ENCODE peak calls at places on chromosomes 4 and X, in five cellular contexts. Z is choroid plexus epithelial cell, J is uterus, E is mucosa of descending colon, O is IMR-90. H is an unnamed sample.

GRCh38 chrX:85026170-85026569 is 22.5 kb downstream of the APOOL start:
- DNase-seq in Z (no peak), J (no peak), O (no peak), E (no peak), H (no peak)

GRCh38 chr4:129254526-129254925 is 158.6 kb downstream of the C4orf33 start:
- DNase-seq in O (peak), E (no peak), Z (peak), J (no peak), H (no peak)

GRCh38 chr4:80197601-80198444 is 520 bp downstream of the PRDM8 start:
- DNase-seq in O (no peak), Z (no peak), J (no peak), E (no peak), H (no peak)

GRCh38 chr4:8385106-8385505 is 55.4 kb downstream of the ACOX3 start:
- DNase-seq in E (peak), O (no peak), Z (no peak), J (no peak), H (no peak)

GRCh38 chr4:139603576-139604387 is 47.8 kb upstream of the SETD7 start:
- DNase-seq in J (peak), Z (peak), E (no peak), O (peak), H (no peak)

GRCh38 chrX:110477593-110478228 is 119.1 kb downstream of the RTL9 start:
- DNase-seq in Z (no peak), E (no peak), O (no peak), J (no peak), H (no peak)

GRCh38 chr4:78297075-78297815 is 240.1 kb downstream of the FRAS1 start:
- DNase-seq in O (peak), Z (peak), J (no peak), E (no peak), H (no peak)

GRCh38 chr4:186724861-186725419 is 1.3 kb upstream of the FAT1 start:
- DNase-seq in O (peak), J (no peak), E (no peak), Z (peak), H (no peak)

GRCh38 chrX:57905141-57905540 is 5.1 kb downstream of the ZXDA start:
- DNase-seq in J (no peak), Z (peak), O (peak), E (no peak), H (no peak)

GRCh38 chr4:73852771-73853170 is 325 bp upstream of the PF4V1 start:
- DNase-seq in E (no peak), O (no peak), Z (peak), J (no peak), H (no peak)
- H3K4me3 ChIP-seq in E (no peak), O (no peak), Z (peak), J (no peak), H (no peak)

GRCh38 chr4:1233641-1234277 is 15.2 kb downstream of the CTBP1 start:
- DNase-seq in E (peak), J (peak), O (peak), Z (peak), H (peak)

GRCh38 chr4:1236103-1236641 is 12.8 kb downstream of the CTBP1 start:
- DNase-seq in O (no peak), E (peak), J (peak), Z (no peak), H (peak)

GRCh38 chr4:1235381-1236102 is 13.4 kb downstream of the CTBP1 start:
- DNase-seq in J (peak), O (no peak), E (peak), Z (no peak), H (peak)

GRCh38 chr4:1234296-1234695 is 14.6 kb downstream of the CTBP1 start:
- DNase-seq in E (peak), O (peak), Z (no peak), J (peak), H (peak)

DNA sequence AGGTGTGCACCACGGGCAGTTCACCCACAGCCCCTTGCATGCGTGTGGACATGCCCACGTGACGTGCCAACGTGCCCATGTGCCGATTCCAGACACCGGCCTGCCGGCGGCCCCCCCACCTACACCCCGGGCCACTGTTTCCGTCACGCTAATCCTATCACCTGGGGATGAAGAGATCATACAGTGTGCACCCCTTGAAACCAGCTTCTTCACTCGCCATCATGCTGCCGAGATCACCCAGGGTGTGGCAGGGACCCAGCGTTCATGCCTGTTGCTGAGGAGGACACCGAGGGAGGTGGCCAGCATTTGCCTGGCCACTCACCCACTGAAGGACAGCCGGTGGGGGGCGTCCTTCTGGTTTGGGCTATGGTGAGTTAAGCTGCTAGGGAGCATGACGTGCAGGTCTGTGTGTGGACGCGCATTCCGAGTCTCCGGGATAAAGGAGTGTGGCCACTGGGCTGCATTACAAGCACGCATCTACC is 14.1 kb downstream of the CTBP1 start:
- DNase-seq in J (peak), Z (no peak), O (no peak), E (peak), H (peak)
- H3K4me3 ChIP-seq in J (no peak), Z (no peak), O (no peak), E (no peak), H (no peak)

GRCh38 chr4:105895324-105895608 is at the start of gene NPNT:
- DNase-seq in J (no peak), O (no peak), E (peak), Z (no peak), H (peak)

GRCh38 chr4:105894570-105895323 is 524 bp upstream of the NPNT start:
- DNase-seq in J (no peak), Z (no peak), E (peak), O (no peak), H (no peak)

GRCh38 chr4:105896984-105897760 is 1.9 kb downstream of the NPNT start:
- DNase-seq in E (no peak), Z (no peak), O (no peak), J (no peak), H (no peak)

GRCh38 chr4:105895609-105896460 is 564 bp downstream of the NPNT start:
- DNase-seq in Z (no peak), E (peak), O (no peak), J (peak), H (peak)

DNA sequence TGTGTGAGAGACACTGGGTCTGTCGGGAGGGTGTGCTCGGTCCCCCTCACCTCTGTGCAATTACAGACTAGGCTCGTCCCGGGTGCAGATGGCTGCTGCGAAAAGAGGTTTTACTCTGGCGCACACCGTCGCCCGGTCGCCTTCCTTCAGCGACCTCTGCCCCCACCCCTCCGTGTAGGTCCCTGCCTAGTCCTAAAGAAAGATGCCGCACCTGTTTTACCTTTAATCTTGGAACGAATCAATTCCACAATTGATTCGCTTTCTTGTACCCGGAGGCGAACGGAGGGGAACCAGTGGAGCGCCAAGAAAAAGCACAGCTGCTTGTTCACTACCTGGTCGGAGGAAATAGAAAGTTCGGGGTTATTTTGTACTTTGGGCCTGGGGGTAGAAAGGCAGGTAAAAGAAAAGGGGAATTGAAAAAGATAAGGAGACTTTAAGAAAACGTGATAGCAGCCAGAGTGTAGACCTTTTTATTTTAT is 1.2 kb downstream of the NPNT start:
- DNase-seq in O (no peak), Z (no peak), E (no peak), J (no peak), H (no peak)
- H3K4me3 ChIP-seq in O (no peak), Z (no peak), E (peak), J (peak), H (peak)

GRCh38 chrX:152908486-152908885 is 10.6 kb downstream of the ZNF185 start:
- DNase-seq in E (no peak), Z (no peak), J (no peak), O (no peak), H (no peak)

GRCh38 chrX:152905081-152905420 is 7.2 kb downstream of the ZNF185 start:
- DNase-seq in Z (no peak), O (no peak), E (peak), J (no peak), H (peak)

GRCh38 chrX:152903589-152903988 is 5.7 kb downstream of the ZNF185 start:
- DNase-seq in E (peak), O (no peak), J (no peak), Z (no peak), H (peak)

GRCh38 chrX:152904151-152905080 is 6.5 kb downstream of the ZNF185 start:
- DNase-seq in Z (peak), O (peak), E (peak), J (peak), H (peak)

DNA sequence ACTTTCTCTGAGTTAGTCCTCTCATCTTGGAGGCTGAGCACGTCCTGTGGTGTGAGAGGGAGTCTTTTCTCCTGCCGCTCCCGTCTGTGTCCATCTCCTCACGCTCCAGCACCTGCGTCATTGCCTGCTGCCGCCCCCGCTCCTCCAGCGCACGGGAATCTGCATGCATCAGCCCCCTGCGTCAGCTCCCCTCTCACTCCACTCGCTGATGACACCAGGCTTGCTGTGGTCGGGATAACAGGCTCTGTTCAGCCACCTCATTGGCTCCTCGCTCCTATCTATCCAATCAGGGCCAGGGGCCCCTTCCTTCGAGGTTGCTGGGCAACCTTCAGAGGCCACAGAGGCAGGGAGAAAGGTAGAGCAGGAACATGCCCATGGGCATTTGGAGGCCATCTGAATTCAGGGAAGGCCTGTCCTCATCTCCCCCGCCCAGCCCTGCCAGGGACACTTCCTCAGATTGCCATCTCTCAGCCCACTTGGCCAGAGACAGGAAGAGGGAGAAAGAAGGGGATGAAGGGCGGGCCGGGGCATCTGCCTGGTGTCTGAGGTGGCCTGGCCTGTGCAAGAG is 9.3 kb downstream of the ZNF185 start:
- DNase-seq in J (peak), O (peak), Z (peak), E (peak), H (no peak)
- H3K4me3 ChIP-seq in J (no peak), O (peak), Z (peak), E (no peak), H (no peak)

GRCh38 chrX:17170973-17171372 is 204.0 kb upstream of the NHS start:
- DNase-seq in J (no peak), Z (no peak), O (no peak), E (no peak), H (no peak)

DNA sequence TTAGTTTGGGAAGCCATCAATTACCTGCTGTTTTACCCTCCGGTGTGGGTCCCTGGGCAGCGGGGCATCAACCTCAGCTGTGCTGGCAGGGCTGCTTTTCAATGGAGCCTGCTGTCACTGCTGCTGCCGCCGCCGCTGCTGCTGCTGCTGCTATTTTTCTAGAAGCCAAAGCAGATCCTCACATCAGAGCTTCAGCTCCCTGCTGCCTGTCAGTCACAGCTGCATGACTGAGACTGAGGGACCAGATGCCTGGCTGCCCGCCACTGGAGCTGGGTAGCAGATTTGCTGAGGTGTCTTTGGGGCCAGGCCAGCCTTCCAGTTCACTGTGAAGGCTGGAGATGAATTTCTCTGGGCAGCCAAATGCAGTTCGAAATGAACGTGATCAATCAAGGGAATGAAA is 200.3 kb upstream of the NHS start:
- DNase-seq in E (no peak), J (no peak), Z (no peak), O (no peak), H (peak)
- H3K4me3 ChIP-seq in E (no peak), J (no peak), Z (no peak), O (no peak), H (no peak)

DNA sequence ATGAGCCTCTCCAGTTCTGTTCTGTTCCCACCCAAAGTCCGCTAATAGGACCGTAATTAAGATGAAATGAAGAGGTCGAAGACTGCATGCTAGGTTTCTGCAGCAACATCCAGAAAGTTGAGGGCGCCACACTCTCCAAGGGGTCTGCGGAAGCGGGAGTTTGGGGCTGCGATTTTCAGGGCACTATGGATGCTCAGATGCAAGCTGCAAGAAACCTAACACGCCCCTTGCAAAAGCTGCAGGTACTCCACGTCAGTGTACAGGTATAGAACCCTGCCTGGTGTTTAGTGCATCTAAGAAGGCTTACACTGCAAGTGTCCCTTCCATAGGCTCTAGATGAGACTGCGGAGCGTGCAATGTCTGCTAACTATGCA is 61.4 kb downstream of the RHOXF2B start:
- DNase-seq in Z (no peak), E (no peak), J (no peak), O (no peak), H (no peak)
- H3K4me3 ChIP-seq in Z (no peak), E (no peak), J (no peak), O (no peak), H (no peak)

GRCh38 chr4:154137320-154137905 is 348.5 kb upstream of the SFRP2 start:
- DNase-seq in O (no peak), J (no peak), E (no peak), Z (no peak), H (no peak)

GRCh38 chr4:154132406-154132805 is 343.5 kb upstream of the SFRP2 start:
- DNase-seq in J (no peak), O (peak), E (no peak), Z (peak), H (no peak)

DNA sequence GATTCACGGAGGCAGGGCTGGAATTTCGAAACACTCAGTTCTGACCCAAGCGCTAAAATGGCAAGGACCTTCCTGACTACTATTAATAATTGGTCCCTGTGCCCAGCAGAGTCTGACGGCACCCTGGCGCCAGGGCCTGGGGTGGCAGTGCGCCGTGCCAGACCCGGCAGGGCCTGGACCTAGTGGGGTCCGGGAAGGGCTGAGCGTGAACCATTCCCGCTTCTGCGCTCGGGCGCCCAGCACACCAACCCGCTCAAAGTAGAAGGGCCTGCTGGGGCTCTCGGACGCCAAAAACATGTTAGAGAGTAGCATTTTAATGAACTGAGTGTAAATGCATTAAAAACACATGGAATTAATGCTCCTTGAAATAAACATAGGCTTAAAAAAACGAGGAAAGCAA is 346.7 kb upstream of the SFRP2 start:
- DNase-seq in E (no peak), O (no peak), J (no peak), Z (no peak), H (no peak)
- H3K4me3 ChIP-seq in E (no peak), O (no peak), J (no peak), Z (no peak), H (no peak)

DNA sequence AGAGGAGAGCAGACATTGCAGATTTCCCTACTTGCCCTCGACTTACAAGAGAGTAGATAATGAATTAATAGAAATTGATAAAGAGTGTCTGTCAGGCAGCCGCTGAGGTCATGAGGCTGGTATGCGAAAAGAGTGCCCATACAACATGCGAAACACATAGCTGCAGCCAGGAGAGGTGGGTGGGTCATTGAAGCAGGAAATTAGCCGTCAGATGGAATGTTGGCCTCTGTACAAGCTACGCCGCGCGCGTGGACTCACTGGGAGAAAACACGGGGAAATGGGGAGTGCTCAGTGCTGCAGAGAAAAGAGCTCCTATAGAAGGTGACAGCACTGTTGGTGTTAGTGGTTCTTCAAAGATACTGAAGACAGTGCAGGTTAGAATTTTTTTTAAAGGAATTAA is 125.1 kb downstream of the RAPGEF2 start:
- DNase-seq in J (peak), Z (peak), O (peak), E (peak), H (peak)
- H3K4me3 ChIP-seq in J (peak), Z (peak), O (peak), E (no peak), H (peak)

DNA sequence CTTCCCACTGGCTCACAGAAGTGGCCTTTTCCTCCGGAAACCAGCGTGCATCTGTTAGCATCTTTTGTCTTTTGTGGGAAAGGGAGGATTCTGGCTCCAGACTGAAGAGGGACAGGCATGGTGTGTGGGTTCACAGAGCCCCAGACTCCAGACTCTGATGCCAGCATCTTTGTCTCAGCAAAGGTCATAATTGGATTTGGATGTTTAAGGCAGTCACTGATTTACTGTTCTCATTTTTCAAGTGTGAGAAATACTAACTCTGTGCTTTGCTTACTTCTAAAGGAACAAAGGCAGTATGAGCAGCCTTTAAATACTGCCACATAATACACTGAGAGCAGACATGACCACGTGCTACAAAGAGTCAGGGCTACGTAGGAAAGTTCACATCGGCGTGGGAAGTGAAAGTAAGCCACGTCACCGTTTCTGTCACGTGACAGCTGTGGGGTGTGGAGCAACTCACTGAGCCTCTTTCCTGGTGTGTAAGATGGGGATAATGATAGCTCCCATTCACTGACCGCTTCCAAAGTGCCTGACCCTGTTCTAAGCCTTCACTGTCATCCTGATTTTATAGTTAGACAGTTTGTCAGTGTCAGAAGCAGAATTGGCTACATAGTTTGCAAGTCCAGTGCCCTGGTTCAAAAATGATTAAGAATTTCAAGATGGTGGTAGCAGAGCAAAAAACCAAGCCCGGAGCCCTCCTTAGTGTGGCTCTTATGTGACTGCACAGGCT is 24.8 kb upstream of the TMSB4X start:
- DNase-seq in E (peak), J (peak), Z (peak), O (peak), H (peak)
- H3K4me3 ChIP-seq in E (no peak), J (no peak), Z (no peak), O (no peak), H (no peak)

H was measured in aorta.